ENCODE peak calls at places on chromosomes 13 and 19, in five cellular contexts. J is CD8-positive, alpha-beta memory T cell; Q is ascending aorta; S is PC-3; F is neuronal stem cell. I is an unnamed sample.
A peak's percentile ranks its signal among the peaks of the same experiment; 100 is the strongest.

GRCh38 chr13:108957369-108958012 is 328.1 kb downstream of the MYO16 start:
- DNase-seq in J (no peak), Q (no peak), S (peak; percentile 80), F (no peak), I (peak; percentile 69)

GRCh38 chr19:46919324-46919723 is 58.5 kb downstream of the ARHGAP35 start:
- DNase-seq in J (no peak), Q (no peak), S (peak; percentile 59), F (no peak), I (no peak)

GRCh38 chr13:22220186-22221160 is 549.6 kb downstream of the FGF9 start:
- DNase-seq in J (no peak), Q (no peak), S (no peak), F (peak; percentile 67), I (no peak)

GRCh38 chr13:114010401-114011101 is 36.7 kb upstream of the C13orf46 start:
- DNase-seq in J (no peak), Q (no peak), S (no peak), F (no peak), I (no peak)

GRCh38 chr13:80141114-80141849 is 199.6 kb downstream of the SPRY2 start:
- DNase-seq in J (no peak), Q (no peak), S (no peak), F (no peak), I (peak; percentile 75)

GRCh38 chr13:73722120-73722519 is 412.1 kb downstream of the KLF12 start:
- DNase-seq in J (no peak), Q (no peak), S (peak; percentile 82), F (no peak), I (peak; percentile 19)

GRCh38 chr13:98537306-98537705 is 39.6 kb downstream of the STK24 start:
- DNase-seq in J (no peak), Q (no peak), S (no peak), F (no peak), I (no peak)

GRCh38 chr19:2591537-2592291 is 110.8 kb downstream of the GNG7 start:
- DNase-seq in J (no peak), Q (no peak), S (no peak), F (no peak), I (no peak)

GRCh38 chr19:10975374-10976036 is 14.7 kb downstream of the SMARCA4 start:
- DNase-seq in J (no peak), Q (no peak), S (no peak), F (no peak), I (no peak)

GRCh38 chr13:20940083-20940482 is 37.5 kb upstream of the XPO4 start:
- DNase-seq in J (no peak), Q (no peak), S (no peak), F (no peak), I (peak; percentile 21)

GRCh38 chr19:45717983-45718650 is 12.6 kb downstream of the FBXO46 start:
- DNase-seq in J (peak; percentile 51), Q (no peak), S (no peak), F (no peak), I (no peak)

GRCh38 chr13:78785764-78786163 is 126.8 kb upstream of the OBI1 start:
- DNase-seq in J (no peak), Q (no peak), S (no peak), F (no peak), I (no peak)

GRCh38 chr19:46783670-46784069 is 4.7 kb downstream of the SLC1A5 start:
- DNase-seq in J (no peak), Q (no peak), S (no peak), F (no peak), I (no peak)

GRCh38 chr19:47247308-47247990 is 8.9 kb upstream of the CCDC9 start:
- DNase-seq in J (peak; percentile 79), Q (no peak), S (peak; percentile 74), F (no peak), I (no peak)

GRCh38 chr13:27794921-27795717 is 2.8 kb downstream of the GSX1 start:
- DNase-seq in J (no peak), Q (no peak), S (no peak), F (no peak), I (no peak)

GRCh38 chr13:71721117-71721516 is 145.9 kb downstream of the DACH1 start:
- DNase-seq in J (no peak), Q (no peak), S (no peak), F (no peak), I (no peak)

GRCh38 chr19:5086725-5087439 is 118.0 kb downstream of the KDM4B start:
- DNase-seq in J (no peak), Q (no peak), S (peak; percentile 29), F (no peak), I (no peak)

GRCh38 chr19:51089786-51090185 is 7.1 kb upstream of the KLK14 start:
- DNase-seq in J (no peak), Q (no peak), S (no peak), F (no peak), I (no peak)

GRCh38 chr13:23674795-23675640 is 104.8 kb downstream of the TNFRSF19 start:
- DNase-seq in J (no peak), Q (no peak), S (peak; percentile 95), F (no peak), I (peak; percentile 87)

GRCh38 chr13:25654332-25654731 is 282.6 kb downstream of the ATP8A2 start:
- DNase-seq in J (no peak), Q (no peak), S (peak; percentile 58), F (no peak), I (peak; percentile 36)

GRCh38 chr13:50318887-50319286 is 303.6 kb downstream of the KCNRG start:
- DNase-seq in J (no peak), Q (no peak), S (no peak), F (no peak), I (no peak)

GRCh38 chr13:98517576-98518310 is 59.2 kb downstream of the STK24 start:
- DNase-seq in J (no peak), Q (no peak), S (no peak), F (no peak), I (no peak)

GRCh38 chr13:33676700-33677048 is 141.3 kb upstream of the RFC3 start:
- DNase-seq in J (no peak), Q (no peak), S (peak; percentile 65), F (no peak), I (peak; percentile 18)

GRCh38 chr13:27104606-27105005 is 67.0 kb downstream of the USP12 start:
- DNase-seq in J (no peak), Q (no peak), S (no peak), F (no peak), I (no peak)

GRCh38 chr13:99986751-99987150 is 5.2 kb downstream of the ZIC2 start:
- DNase-seq in J (no peak), Q (no peak), S (no peak), F (no peak), I (no peak)

GRCh38 chr13:79432992-79433391 is 26.9 kb upstream of the RBM26 start:
- DNase-seq in J (no peak), Q (no peak), S (no peak), F (no peak), I (no peak)

GRCh38 chr13:30257433-30258099 is 49.8 kb downstream of the KATNAL1 start:
- DNase-seq in J (no peak), Q (no peak), S (no peak), F (peak; percentile 46), I (no peak)

GRCh38 chr13:32585625-32586021 is 629 bp upstream of the PDS5B start:
- DNase-seq in J (no peak), Q (no peak), S (peak; percentile 3), F (peak; percentile 26), I (no peak)

GRCh38 chr13:31629085-31629785 is 110.1 kb upstream of the RXFP2 start:
- DNase-seq in J (no peak), Q (no peak), S (peak; percentile 6), F (no peak), I (peak; percentile 62)

GRCh38 chr13:113178070-113178895 is 19.8 kb downstream of the PROZ start:
- DNase-seq in J (no peak), Q (no peak), S (peak; percentile 79), F (no peak), I (peak; percentile 80)

GRCh38 chr19:50663280-50663790 is 14.1 kb downstream of the C19orf81 start:
- DNase-seq in J (no peak), Q (no peak), S (peak; percentile 54), F (no peak), I (no peak)

GRCh38 chr19:58569191-58569942 is 3.8 kb downstream of the MZF1 start:
- DNase-seq in J (peak; percentile 36), Q (no peak), S (no peak), F (no peak), I (no peak)

GRCh38 chr19:51448011-51448744 is 10.1 kb downstream of the SIGLEC8 start:
- DNase-seq in J (no peak), Q (no peak), S (no peak), F (no peak), I (no peak)

GRCh38 chr19:6828306-6828697 is 55.8 kb downstream of the VAV1 start:
- DNase-seq in J (no peak), Q (no peak), S (peak; percentile 96), F (no peak), I (no peak)

DNA sequence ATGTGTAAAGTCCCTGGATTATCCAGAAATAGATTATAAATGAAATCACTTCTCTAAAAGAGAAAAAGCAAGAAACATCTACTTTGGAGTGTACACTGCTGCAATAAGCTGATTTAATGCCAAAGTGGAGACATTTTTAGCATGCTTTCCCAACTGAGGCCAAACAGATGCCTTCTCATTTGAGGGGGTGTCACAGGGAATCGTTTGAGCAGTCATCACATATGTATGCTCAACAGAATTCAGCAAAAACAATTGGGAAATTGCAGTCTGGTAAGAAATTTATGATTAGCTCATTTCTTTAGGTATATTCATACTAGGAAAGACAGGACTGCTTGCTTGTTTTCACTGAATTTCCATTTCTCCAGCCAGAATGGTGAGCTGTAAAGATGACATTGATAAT is 27.3 kb upstream of the TPP2 start:
- DNase-seq in J (no peak), Q (no peak), S (no peak), F (no peak), I (peak; percentile 55)
- H3K4me3 ChIP-seq in J (no peak overlapping the region), Q (no peak overlapping the region), S (no peak overlapping the region), F (no peak overlapping the region), I (no peak overlapping the region)

DNA sequence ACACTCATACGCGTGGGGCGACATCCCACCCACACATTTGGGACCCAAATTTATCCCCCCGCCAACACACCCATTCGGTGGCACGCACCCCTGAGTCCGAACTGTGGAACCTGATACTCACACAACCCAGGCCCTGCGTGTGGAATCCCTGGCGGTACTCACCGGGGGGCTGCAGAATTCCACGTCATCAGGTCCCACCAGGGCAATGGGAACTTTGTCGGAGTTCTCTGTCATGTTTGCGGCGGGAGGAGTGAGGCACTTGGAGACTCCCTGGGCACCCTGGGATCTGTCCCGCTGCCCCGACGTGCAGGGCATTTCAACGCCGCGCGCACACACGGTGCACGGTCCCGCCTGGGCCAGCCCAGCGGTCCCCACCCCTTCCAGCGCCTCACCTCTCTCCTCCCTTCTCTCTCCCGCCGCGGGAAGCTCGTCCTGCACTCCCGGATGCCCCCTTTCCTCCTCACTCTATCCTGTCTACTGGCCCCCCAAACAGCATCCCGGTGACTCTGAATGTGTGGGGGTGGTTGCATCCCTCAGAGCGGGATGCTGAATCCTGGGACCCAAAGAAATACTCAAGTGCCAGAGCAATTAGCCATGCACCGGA is at the start of gene CNMD:
- DNase-seq in J (no peak), Q (no peak), S (no peak), F (no peak), I (no peak)
- H3K4me3 ChIP-seq in J (no peak within 1 kb of the TSS), Q (peak within 1 kb of the TSS; percentile 41), S (no peak within 1 kb of the TSS), F (no peak within 1 kb of the TSS), I (peak within 1 kb of the TSS; percentile 33)

GRCh38 chr19:12872941-12873890 is 8.0 kb downstream of the DNASE2 start:
- DNase-seq in J (peak; percentile 75), Q (no peak), S (peak; percentile 91), F (no peak), I (no peak)
- H3K4me3 ChIP-seq in J (no peak overlapping the region), Q (peak overlapping the region; percentile 37), S (peak overlapping the region; percentile 52), F (no peak overlapping the region), I (peak overlapping the region; percentile 33)

GRCh38 chr13:46168818-46169217 is 13.2 kb downstream of the LCP1 start:
- DNase-seq in J (no peak), Q (no peak), S (no peak), F (no peak), I (no peak)
- H3K4me3 ChIP-seq in J (peak overlapping the region; percentile 3), Q (no peak overlapping the region), S (no peak overlapping the region), F (no peak overlapping the region), I (no peak overlapping the region)

I was measured in skeletal muscle cell.